ENCODE peak calls at places on chromosome X, in eight cellular contexts. One of them, this sample, is unnamed.

GRCh38 chrX:47184486-47184885 is 9.1 kb upstream of the UBA1 start:
- DNase-seq in Panc1: no peak
- DNase-seq in fibroblast of pulmonary artery: no peak
- DNase-seq in IMR-90: no peak
- DNase-seq in type B pancreatic cell: no peak
- DNase-seq in MCF 10A: no peak
- DNase-seq in breast epithelium: no peak
- DNase-seq in endothelial cell: no peak
- DNase-seq in this sample: no peak

GRCh38 chrX:4932790-4933189 is 1219.3 kb upstream of the PRKX start:
- DNase-seq in MCF 10A: peak
- DNase-seq in Panc1: no peak
- DNase-seq in IMR-90: no peak
- DNase-seq in breast epithelium: no peak
- DNase-seq in endothelial cell: no peak
- DNase-seq in fibroblast of pulmonary artery: no peak
- DNase-seq in type B pancreatic cell: no peak
- DNase-seq in this sample: no peak

GRCh38 chrX:41664307-41665299 is 24.2 kb upstream of the GPR34 start:
- DNase-seq in endothelial cell: no peak
- DNase-seq in Panc1: no peak
- DNase-seq in fibroblast of pulmonary artery: peak
- DNase-seq in MCF 10A: no peak
- DNase-seq in IMR-90: peak
- DNase-seq in type B pancreatic cell: no peak
- DNase-seq in breast epithelium: no peak
- DNase-seq in this sample: peak

GRCh38 chrX:1442016-1442665 is 10.6 kb downstream of the ASMTL start:
- DNase-seq in endothelial cell: no peak
- DNase-seq in fibroblast of pulmonary artery: no peak
- DNase-seq in type B pancreatic cell: peak
- DNase-seq in breast epithelium: peak
- DNase-seq in MCF 10A: no peak
- DNase-seq in Panc1: no peak
- DNase-seq in IMR-90: no peak
- DNase-seq in this sample: no peak

GRCh38 chrX:9917861-9918260 is 49.3 kb upstream of the CLDN34 start:
- DNase-seq in type B pancreatic cell: no peak
- DNase-seq in IMR-90: no peak
- DNase-seq in fibroblast of pulmonary artery: no peak
- DNase-seq in breast epithelium: no peak
- DNase-seq in MCF 10A: no peak
- DNase-seq in Panc1: no peak
- DNase-seq in endothelial cell: no peak
- DNase-seq in this sample: no peak

GRCh38 chrX:1330605-1331004 is 6.0 kb upstream of the IL3RA start:
- DNase-seq in endothelial cell: no peak
- DNase-seq in type B pancreatic cell: no peak
- DNase-seq in breast epithelium: no peak
- DNase-seq in Panc1: no peak
- DNase-seq in fibroblast of pulmonary artery: no peak
- DNase-seq in IMR-90: no peak
- DNase-seq in MCF 10A: no peak
- DNase-seq in this sample: no peak

GRCh38 chrX:18702362-18703195 is 4.9 kb upstream of the PPEF1 start:
- DNase-seq in type B pancreatic cell: no peak
- DNase-seq in IMR-90: peak
- DNase-seq in MCF 10A: peak
- DNase-seq in endothelial cell: no peak
- DNase-seq in fibroblast of pulmonary artery: peak
- DNase-seq in breast epithelium: no peak
- DNase-seq in Panc1: no peak
- DNase-seq in this sample: no peak

GRCh38 chrX:71636438-71637252 is 18.3 kb upstream of the CXCR3 start:
- DNase-seq in Panc1: no peak
- DNase-seq in fibroblast of pulmonary artery: no peak
- DNase-seq in IMR-90: no peak
- DNase-seq in MCF 10A: no peak
- DNase-seq in type B pancreatic cell: no peak
- DNase-seq in breast epithelium: no peak
- DNase-seq in endothelial cell: no peak
- DNase-seq in this sample: no peak

GRCh38 chrX:131854586-131854985 is 168.5 kb upstream of the STK26 start:
- DNase-seq in MCF 10A: peak
- DNase-seq in type B pancreatic cell: no peak
- DNase-seq in IMR-90: no peak
- DNase-seq in fibroblast of pulmonary artery: peak
- DNase-seq in endothelial cell: no peak
- DNase-seq in Panc1: no peak
- DNase-seq in breast epithelium: no peak
- DNase-seq in this sample: no peak

GRCh38 chrX:21975827-21976226 is 35.3 kb downstream of the SMS start:
- DNase-seq in breast epithelium: no peak
- DNase-seq in MCF 10A: peak
- DNase-seq in fibroblast of pulmonary artery: peak
- DNase-seq in type B pancreatic cell: no peak
- DNase-seq in endothelial cell: no peak
- DNase-seq in Panc1: no peak
- DNase-seq in IMR-90: peak
- DNase-seq in this sample: no peak

GRCh38 chrX:31656013-31656412 is 584.2 kb upstream of the FTHL17 start:
- DNase-seq in breast epithelium: no peak
- DNase-seq in IMR-90: peak
- DNase-seq in endothelial cell: no peak
- DNase-seq in Panc1: no peak
- DNase-seq in fibroblast of pulmonary artery: peak
- DNase-seq in MCF 10A: no peak
- DNase-seq in type B pancreatic cell: no peak
- DNase-seq in this sample: no peak

GRCh38 chrX:80181079-80181478 is 166.5 kb downstream of the TBX22 start:
- DNase-seq in Panc1: no peak
- DNase-seq in fibroblast of pulmonary artery: no peak
- DNase-seq in MCF 10A: peak
- DNase-seq in IMR-90: no peak
- DNase-seq in endothelial cell: peak
- DNase-seq in type B pancreatic cell: no peak
- DNase-seq in breast epithelium: no peak
- DNase-seq in this sample: no peak

GRCh38 chrX:69136546-69137331 is 28.5 kb downstream of the PJA1 start:
- DNase-seq in endothelial cell: peak
- DNase-seq in breast epithelium: no peak
- DNase-seq in type B pancreatic cell: no peak
- DNase-seq in fibroblast of pulmonary artery: peak
- DNase-seq in Panc1: no peak
- DNase-seq in IMR-90: no peak
- DNase-seq in MCF 10A: no peak
- DNase-seq in this sample: no peak

DNA sequence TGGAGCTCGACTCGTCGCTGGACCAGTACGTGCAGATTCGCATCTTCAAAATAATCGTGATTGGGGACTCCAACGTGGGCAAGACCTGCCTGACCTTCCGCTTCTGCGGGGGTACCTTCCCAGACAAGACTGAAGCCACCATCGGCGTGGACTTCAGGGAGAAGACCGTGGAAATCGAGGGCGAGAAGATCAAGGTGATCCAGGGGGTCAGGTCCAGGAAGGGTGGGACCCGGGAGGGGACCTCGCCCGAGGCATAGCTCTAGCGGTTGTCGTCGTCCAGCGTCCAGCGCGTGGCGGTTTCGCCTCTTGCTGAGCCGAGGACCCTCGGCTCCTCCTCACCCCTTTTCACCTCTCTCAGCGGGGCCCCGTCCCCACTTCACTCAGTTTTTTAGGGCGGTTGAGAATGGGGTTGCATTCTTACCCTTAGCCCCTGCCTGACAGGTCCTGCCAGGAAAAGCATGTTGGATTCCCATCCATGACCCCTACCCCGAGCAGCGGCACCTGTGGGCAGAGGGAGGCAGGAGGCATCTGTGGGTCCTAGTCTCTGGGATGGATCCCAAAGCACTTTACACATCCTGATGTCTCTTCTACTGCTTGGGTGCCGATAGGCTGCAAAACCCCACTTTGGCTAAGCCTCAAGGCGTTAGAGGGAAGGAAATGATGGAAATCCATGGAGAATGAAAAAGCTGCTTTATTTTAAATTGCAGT is 519 bp downstream of the RAB33A start:
- DNase-seq in breast epithelium: no peak
- DNase-seq in IMR-90: no peak
- DNase-seq in type B pancreatic cell: no peak
- DNase-seq in endothelial cell: no peak
- DNase-seq in fibroblast of pulmonary artery: no peak
- DNase-seq in MCF 10A: no peak
- DNase-seq in Panc1: no peak
- DNase-seq in this sample: no peak
- TF ChIP-seq CTCF in breast epithelium: no peak
- TF ChIP-seq CTCF in IMR-90: no peak
- TF ChIP-seq CTCF in type B pancreatic cell: no peak
- TF ChIP-seq CTCF in endothelial cell: no peak
- TF ChIP-seq CTCF in fibroblast of pulmonary artery: no peak
- TF ChIP-seq CTCF in MCF 10A: no peak
- TF ChIP-seq CTCF in Panc1: no peak
- TF ChIP-seq CTCF in this sample: no peak

DNA sequence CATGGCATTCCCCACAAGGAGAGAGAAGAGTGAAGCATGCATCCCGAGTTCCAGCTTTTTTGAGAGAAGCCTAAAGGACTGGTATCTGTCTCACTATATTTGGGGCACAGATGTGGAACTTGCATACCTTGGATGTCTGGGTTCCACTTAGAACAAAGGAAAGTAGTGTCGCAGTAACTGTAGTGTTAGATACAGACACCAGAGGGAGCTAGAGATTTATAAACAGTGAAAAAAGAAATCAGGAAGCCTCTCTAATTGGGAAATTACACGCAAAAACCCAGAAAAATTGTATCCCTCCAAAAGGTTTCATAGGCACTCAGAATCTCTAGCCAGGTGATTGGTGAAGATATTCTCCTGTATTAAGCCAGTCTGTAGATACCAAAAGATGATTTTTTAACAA is 34.4 kb downstream of the AGTR2 start:
- DNase-seq in endothelial cell: peak
- DNase-seq in breast epithelium: no peak
- DNase-seq in Panc1: no peak
- DNase-seq in fibroblast of pulmonary artery: peak
- DNase-seq in IMR-90: no peak
- DNase-seq in MCF 10A: peak
- DNase-seq in type B pancreatic cell: no peak
- DNase-seq in this sample: no peak
- TF ChIP-seq CTCF in endothelial cell: peak
- TF ChIP-seq CTCF in breast epithelium: peak
- TF ChIP-seq CTCF in Panc1: peak
- TF ChIP-seq CTCF in fibroblast of pulmonary artery: peak
- TF ChIP-seq CTCF in IMR-90: peak
- TF ChIP-seq CTCF in MCF 10A: peak
- TF ChIP-seq CTCF in type B pancreatic cell: peak
- TF ChIP-seq CTCF in this sample: no peak

GRCh38 chrX:149504226-149504914 is 736 bp downstream of the IDS start:
- DNase-seq in fibroblast of pulmonary artery: no peak
- DNase-seq in MCF 10A: no peak
- DNase-seq in type B pancreatic cell: no peak
- DNase-seq in Panc1: no peak
- DNase-seq in breast epithelium: no peak
- DNase-seq in IMR-90: no peak
- DNase-seq in endothelial cell: peak
- DNase-seq in this sample: peak
- TF ChIP-seq CTCF in fibroblast of pulmonary artery: no peak
- TF ChIP-seq CTCF in MCF 10A: peak
- TF ChIP-seq CTCF in type B pancreatic cell: peak
- TF ChIP-seq CTCF in Panc1: peak
- TF ChIP-seq CTCF in breast epithelium: no peak
- TF ChIP-seq CTCF in IMR-90: peak
- TF ChIP-seq CTCF in endothelial cell: no peak
- TF ChIP-seq CTCF in this sample: peak

GRCh38 chrX:150212672-150213480 is 150.2 kb upstream of the MAMLD1 start:
- DNase-seq in fibroblast of pulmonary artery: peak
- DNase-seq in endothelial cell: peak
- DNase-seq in Panc1: no peak
- DNase-seq in type B pancreatic cell: no peak
- DNase-seq in breast epithelium: no peak
- DNase-seq in MCF 10A: no peak
- DNase-seq in IMR-90: peak
- DNase-seq in this sample: no peak
- TF ChIP-seq CTCF in fibroblast of pulmonary artery: no peak
- TF ChIP-seq CTCF in endothelial cell: no peak
- TF ChIP-seq CTCF in Panc1: no peak
- TF ChIP-seq CTCF in type B pancreatic cell: no peak
- TF ChIP-seq CTCF in breast epithelium: no peak
- TF ChIP-seq CTCF in MCF 10A: no peak
- TF ChIP-seq CTCF in IMR-90: no peak
- TF ChIP-seq CTCF in this sample: no peak

GRCh38 chrX:126770179-126770578 is 49.4 kb upstream of the PRR32 start:
- DNase-seq in Panc1: peak
- DNase-seq in fibroblast of pulmonary artery: no peak
- DNase-seq in type B pancreatic cell: no peak
- DNase-seq in breast epithelium: no peak
- DNase-seq in MCF 10A: peak
- DNase-seq in IMR-90: no peak
- DNase-seq in endothelial cell: peak
- DNase-seq in this sample: peak
- TF ChIP-seq CTCF in Panc1: peak
- TF ChIP-seq CTCF in fibroblast of pulmonary artery: no peak
- TF ChIP-seq CTCF in type B pancreatic cell: peak
- TF ChIP-seq CTCF in breast epithelium: peak
- TF ChIP-seq CTCF in MCF 10A: peak
- TF ChIP-seq CTCF in IMR-90: peak
- TF ChIP-seq CTCF in endothelial cell: peak
- TF ChIP-seq CTCF in this sample: peak

GRCh38 chrX:108199691-108200090 is 108.1 kb downstream of the ATG4A start:
- DNase-seq in Panc1: no peak
- DNase-seq in fibroblast of pulmonary artery: peak
- DNase-seq in IMR-90: peak
- DNase-seq in endothelial cell: peak
- DNase-seq in breast epithelium: no peak
- DNase-seq in type B pancreatic cell: no peak
- DNase-seq in MCF 10A: peak
- DNase-seq in this sample: peak
- TF ChIP-seq CTCF in Panc1: peak
- TF ChIP-seq CTCF in fibroblast of pulmonary artery: peak
- TF ChIP-seq CTCF in IMR-90: peak
- TF ChIP-seq CTCF in endothelial cell: peak
- TF ChIP-seq CTCF in breast epithelium: peak
- TF ChIP-seq CTCF in type B pancreatic cell: peak
- TF ChIP-seq CTCF in MCF 10A: peak
- TF ChIP-seq CTCF in this sample: peak

GRCh38 chrX:6095469-6095868 is 133.2 kb downstream of the NLGN4X start:
- DNase-seq in IMR-90: no peak
- DNase-seq in MCF 10A: no peak
- DNase-seq in fibroblast of pulmonary artery: no peak
- DNase-seq in breast epithelium: no peak
- DNase-seq in endothelial cell: no peak
- DNase-seq in Panc1: no peak
- DNase-seq in type B pancreatic cell: no peak
- DNase-seq in this sample: no peak
- TF ChIP-seq CTCF in IMR-90: no peak
- TF ChIP-seq CTCF in MCF 10A: no peak
- TF ChIP-seq CTCF in fibroblast of pulmonary artery: no peak
- TF ChIP-seq CTCF in breast epithelium: no peak
- TF ChIP-seq CTCF in endothelial cell: peak
- TF ChIP-seq CTCF in Panc1: peak
- TF ChIP-seq CTCF in type B pancreatic cell: peak
- TF ChIP-seq CTCF in this sample: no peak

This sample was measured in GM10248.